ENCODE peak calls at places on chromosomes 2 and 18, in six cellular contexts. O is spleen, C is RWPE1, T is NB4, V is right atrium auricular region, Z is A549. Q is an unnamed sample.

GRCh38 chr2:241415196-241415595 is 59.1 kb downstream of the FARP2 start:
- DNase-seq in Z (no peak), O (no peak), C (no peak), T (no peak), V (no peak), Q (no peak)

GRCh38 chr2:72937356-72937669 is 20.0 kb downstream of the EMX1 start:
- DNase-seq in C (no peak), V (no peak), Z (no peak), O (no peak), T (no peak), Q (peak; percentile 82)

GRCh38 chr2:105822186-105822585 is 77.5 kb downstream of the NCK2 start:
- DNase-seq in C (no peak), T (peak; percentile 68), V (no peak), O (no peak), Z (no peak), Q (no peak)

GRCh38 chr18:44700652-44701051 is 20.0 kb downstream of the SETBP1 start:
- DNase-seq in V (no peak), C (no peak), T (peak; percentile 2), O (peak; percentile 79), Z (no peak), Q (no peak)

GRCh38 chr2:213221962-213222361 is 62.3 kb upstream of the SPAG16 start:
- DNase-seq in Z (no peak), T (no peak), O (no peak), C (no peak), V (no peak), Q (no peak)

GRCh38 chr2:71923143-71923525 is 224.5 kb downstream of the CYP26B1 start:
- DNase-seq in T (no peak), V (no peak), C (no peak), O (no peak), Z (no peak), Q (no peak)

GRCh38 chr2:190277234-190278112 is 42.2 kb downstream of the HIBCH start:
- DNase-seq in Z (peak; percentile 47), O (no peak), V (no peak), T (peak; percentile 55), C (no peak), Q (no peak)

GRCh38 chr18:74478876-74479275 is 17.3 kb upstream of the CNDP2 start:
- DNase-seq in C (no peak), Z (no peak), T (no peak), O (no peak), V (peak; percentile 46), Q (no peak)

GRCh38 chr18:79940126-79940813 is 11.2 kb downstream of the SLC66A2 start:
- DNase-seq in O (no peak), Z (no peak), V (no peak), C (no peak), T (no peak), Q (peak; percentile 61)

GRCh38 chr2:202529389-202529788 is 105.4 kb upstream of the FAM117B start:
- DNase-seq in T (no peak), C (no peak), V (no peak), Z (no peak), O (no peak), Q (no peak)

GRCh38 chr2:15941483-15941853 is 1.1 kb downstream of the MYCN start:
- DNase-seq in C (no peak), T (no peak), Z (no peak), V (no peak), O (no peak), Q (peak; percentile 44)

GRCh38 chr2:120373424-120373823 is 27.5 kb downstream of the INHBB start:
- DNase-seq in O (no peak), C (no peak), V (no peak), T (no peak), Z (no peak), Q (no peak)

GRCh38 chr2:129927696-129928095 is 51.8 kb upstream of the RAB6C start:
- DNase-seq in Z (no peak), C (no peak), T (no peak), V (peak; percentile 50), O (no peak), Q (no peak)

GRCh38 chr2:179963626-179964025 is 43.5 kb downstream of the CWC22 start:
- DNase-seq in O (no peak), T (no peak), C (peak; percentile 45), Z (no peak), V (no peak), Q (no peak)

GRCh38 chr2:236769981-236770671 is 200.5 kb downstream of the ACKR3 start:
- DNase-seq in O (no peak), T (peak; percentile 67), V (no peak), C (peak; percentile 96), Z (peak; percentile 87), Q (no peak)

GRCh38 chr2:10238991-10239485 is 63.7 kb upstream of the HPCAL1 start:
- DNase-seq in T (no peak), Z (no peak), O (peak; percentile 51), C (no peak), V (no peak), Q (peak; percentile 62)

GRCh38 chr2:62215306-62216064 is 19.6 kb downstream of the B3GNT2 start:
- DNase-seq in C (no peak), T (no peak), O (no peak), V (no peak), Z (no peak), Q (no peak)

GRCh38 chr2:223918671-223919134 is 26.4 kb downstream of the WDFY1 start:
- DNase-seq in C (no peak), V (no peak), O (no peak), Z (no peak), T (no peak), Q (no peak)

GRCh38 chr2:65367517-65367916 is 64.9 kb downstream of the SPRED2 start:
- DNase-seq in V (no peak), Z (peak; percentile 88), T (peak; percentile 90), C (peak; percentile 84), O (no peak), Q (no peak)

GRCh38 chr2:164711246-164712138 is 90.2 kb upstream of the GRB14 start:
- DNase-seq in Z (peak; percentile 91), O (no peak), T (no peak), V (no peak), C (no peak), Q (no peak)

GRCh38 chr2:239904496-239904895 is 120.6 kb downstream of the NDUFA10 start:
- DNase-seq in V (peak; percentile 53), T (no peak), O (no peak), C (no peak), Z (no peak), Q (no peak)

GRCh38 chr2:43059183-43059897 is 167.1 kb downstream of the ZFP36L2 start:
- DNase-seq in C (peak; percentile 71), Z (no peak), V (peak; percentile 80), T (peak; percentile 76), O (peak; percentile 75), Q (peak; percentile 71)

GRCh38 chr2:11175293-11175795 is 20.1 kb downstream of the SLC66A3 start:
- DNase-seq in O (no peak), C (no peak), V (no peak), Z (no peak), T (peak; percentile 75), Q (peak; percentile 33)

GRCh38 chr18:59646946-59647307 is 50.3 kb downstream of the CCBE1 start:
- DNase-seq in T (no peak), Z (no peak), V (no peak), C (no peak), O (no peak), Q (no peak)

DNA sequence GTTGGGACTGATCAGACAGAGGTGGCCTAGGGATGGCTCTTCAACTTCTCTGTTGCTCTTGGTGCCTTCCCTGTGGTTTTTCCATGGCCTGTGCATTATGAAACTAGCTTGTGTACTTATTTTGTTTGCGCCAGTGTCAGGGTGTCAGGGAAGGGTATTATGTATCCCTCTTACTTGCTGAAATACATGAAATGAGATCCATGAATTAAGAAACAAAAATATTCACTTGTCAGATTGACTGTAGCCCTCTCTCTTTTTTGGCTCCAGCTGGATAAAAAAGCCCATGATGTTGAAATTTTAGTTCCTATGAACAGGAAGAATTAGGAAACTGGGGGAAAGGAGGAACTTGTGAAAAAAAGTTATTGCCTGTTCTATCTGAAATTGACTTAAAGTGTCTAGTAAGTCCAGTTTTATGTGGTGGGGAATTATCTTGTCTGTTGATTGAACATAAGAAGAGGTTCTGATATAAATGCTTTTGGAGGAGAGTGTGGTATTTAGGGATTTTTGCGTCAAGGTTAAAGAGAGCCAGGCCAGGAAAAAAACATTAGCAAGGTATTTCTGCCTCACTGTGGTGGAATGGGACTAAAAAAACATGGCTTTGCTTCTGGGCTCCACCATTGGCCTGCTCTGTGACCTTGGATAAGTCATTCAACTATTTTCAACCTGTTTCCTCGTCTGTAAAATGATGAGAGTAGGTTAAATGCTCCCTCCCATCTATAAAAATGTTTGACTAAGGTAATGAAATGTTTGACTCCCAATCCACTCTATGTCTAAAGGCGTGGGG is 12.0 kb downstream of the UGP2 start:
- DNase-seq in C (no peak), V (no peak), Z (no peak), O (no peak), T (peak; percentile 23), Q (no peak)
- TF ChIP-seq CTCF in C (no peak), V (no peak), Z (no peak), O (no peak), T (no peak), Q (no peak)

GRCh38 chr2:54120950-54121349 is 5.5 kb downstream of the ACYP2 start:
- DNase-seq in C (no peak), T (no peak), O (no peak), Z (no peak), V (no peak), Q (no peak)

GRCh38 chr2:54114936-54115283 is 505 bp upstream of the ACYP2 start:
- DNase-seq in C (no peak), Z (no peak), O (no peak), T (peak; percentile 8), V (no peak), Q (no peak)

GRCh38 chr2:54109848-54110247 is 5.6 kb upstream of the ACYP2 start:
- DNase-seq in C (no peak), Z (no peak), T (no peak), V (no peak), O (no peak), Q (no peak)

DNA sequence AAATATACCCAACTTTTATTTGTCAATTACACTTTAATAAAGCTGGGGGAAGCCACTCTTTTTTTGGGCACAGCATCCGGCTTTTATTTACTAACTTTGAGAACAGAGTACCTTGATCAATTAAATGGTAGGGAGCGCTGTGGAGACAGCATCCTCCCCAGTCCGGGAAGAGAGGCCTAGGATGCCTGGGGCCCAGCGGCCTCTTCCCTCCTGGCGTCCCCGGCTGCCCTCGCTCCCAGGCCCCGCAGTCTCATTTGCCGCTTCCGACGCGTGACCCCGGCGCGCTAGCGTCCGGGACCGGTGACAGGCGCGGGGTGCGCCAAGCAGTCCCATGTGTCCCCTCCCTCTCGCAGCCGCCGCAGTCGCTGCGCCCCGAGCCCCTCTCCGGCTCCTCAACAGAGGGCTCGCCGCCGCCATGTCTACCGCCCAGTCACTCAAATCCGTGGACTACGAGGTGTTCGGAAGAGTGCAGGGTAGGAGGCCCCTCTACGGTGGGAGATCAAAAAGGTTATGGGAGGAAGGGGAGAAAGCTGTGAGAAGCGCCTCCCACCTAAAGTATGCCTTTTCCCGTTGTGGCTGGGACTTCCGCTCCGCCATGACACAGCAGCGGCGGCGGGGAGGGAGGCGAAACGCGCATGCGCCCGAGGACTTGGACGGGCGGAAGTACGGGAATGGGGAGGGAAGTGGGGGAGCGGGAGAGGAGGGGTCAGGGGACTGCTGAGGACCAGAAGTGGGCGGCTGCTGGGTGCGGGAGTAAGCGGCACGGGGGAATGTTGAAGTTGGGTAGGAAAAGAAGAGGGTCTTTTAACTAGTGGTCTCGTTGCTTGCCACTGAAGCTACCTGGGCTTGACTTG is at the start of gene ACYP2:
- DNase-seq in V (peak; percentile 94), T (peak; percentile 98), C (peak; percentile 95), O (peak; percentile 97), Z (peak; percentile 99), Q (no peak)
- TF ChIP-seq CTCF in V (no peak), T (no peak), C (no peak), O (peak; percentile 34), Z (peak; percentile 43), Q (peak; percentile 67)

GRCh38 chr18:43587538-43588153 is 310.4 kb upstream of the SYT4 start:
- DNase-seq in Z (peak; percentile 17), T (peak; percentile 31), C (peak; percentile 2), V (no peak), O (no peak), Q (no peak)
- TF ChIP-seq CTCF in Z (peak; percentile 34), T (peak; percentile 69), C (peak; percentile 78), V (peak; percentile 69), O (peak; percentile 67), Q (peak; percentile 90)

GRCh38 chr2:18219676-18220075 is 340.8 kb downstream of the RDH14 start:
- DNase-seq in O (no peak), Z (no peak), T (no peak), C (no peak), V (no peak), Q (no peak)
- TF ChIP-seq CTCF in O (no peak), Z (no peak), T (no peak), C (no peak), V (no peak), Q (peak; percentile 27)